ENCODE peak calls at places on chromosomes 12 and 14, in nine cellular contexts. R, K, M, E, A, T, J, W and F are unnamed samples.

GRCh38 chr14:24064091-24064795 is 7.1 kb upstream of the CPNE6 start:
- DNase-seq in J (no peak), M (no peak), W (no peak), E (no peak), R (no peak), K (no peak), A (no peak), T (no peak), F (no peak)

GRCh38 chr14:95526483-95527391 is 8.1 kb upstream of the GLRX5 start:
- DNase-seq in J (no peak), K (no peak), M (no peak), A (peak; percentile 51), W (no peak), E (no peak), R (no peak), T (no peak), F (no peak)

GRCh38 chr12:98084950-98085349 is 430.4 kb upstream of the TMPO start:
- DNase-seq in K (no peak), R (no peak), M (no peak), E (no peak), A (no peak), J (no peak), T (no peak), W (no peak), F (no peak)

GRCh38 chr14:77470192-77470870 is 12.4 kb downstream of the AHSA1 start:
- DNase-seq in R (no peak), K (no peak), M (no peak), T (no peak), W (no peak), E (no peak), A (no peak), J (no peak), F (no peak)

GRCh38 chr12:52210925-52211650 is 19.3 kb upstream of the KRT80 start:
- DNase-seq in R (no peak), M (no peak), W (no peak), J (no peak), E (no peak), T (no peak), A (no peak), K (no peak), F (no peak)

GRCh38 chr12:119158004-119158776 is 20.5 kb upstream of the HSPB8 start:
- DNase-seq in E (no peak), W (no peak), A (no peak), M (peak; percentile 83), T (no peak), J (no peak), K (no peak), R (no peak), F (no peak)

GRCh38 chr14:90419200-90419599 is 22.4 kb downstream of the CALM1 start:
- DNase-seq in T (peak; percentile 91), K (peak; percentile 92), A (peak; percentile 97), M (peak; percentile 96), J (peak; percentile 100), R (peak; percentile 74), E (peak; percentile 66), W (no peak), F (peak; percentile 89)

GRCh38 chr14:60618200-60618599 is 31.1 kb downstream of the SIX1 start:
- DNase-seq in W (no peak), T (no peak), K (no peak), R (peak; percentile 51), J (no peak), A (no peak), M (no peak), E (no peak), F (no peak)

GRCh38 chr12:131862994-131863710 is 31.3 kb upstream of the ULK1 start:
- DNase-seq in J (no peak), E (no peak), A (peak; percentile 26), T (no peak), W (no peak), M (no peak), K (no peak), R (no peak), F (no peak)

GRCh38 chr14:73741386-73741875 is 27.2 kb upstream of the PNMA1 start:
- DNase-seq in A (peak; percentile 80), W (peak; percentile 80), K (peak; percentile 55), T (no peak), E (peak; percentile 74), R (peak; percentile 79), J (peak; percentile 80), M (peak; percentile 88), F (peak; percentile 83)

GRCh38 chr14:29710015-29710414 is 217.6 kb downstream of the PRKD1 start:
- DNase-seq in E (no peak), K (no peak), W (no peak), J (peak; percentile 22), T (peak; percentile 3), A (no peak), R (no peak), M (no peak), F (peak; percentile 2)

GRCh38 chr12:2017724-2018337 is 13.6 kb upstream of the DCP1B start:
- DNase-seq in W (no peak), E (no peak), A (peak; percentile 11), J (no peak), T (peak; percentile 12), R (no peak), M (no peak), K (no peak), F (no peak)

GRCh38 chr14:89625988-89626806 is 209.2 kb upstream of the FOXN3 start:
- DNase-seq in M (no peak), W (no peak), R (no peak), J (no peak), T (no peak), A (no peak), K (no peak), E (no peak), F (no peak)

DNA sequence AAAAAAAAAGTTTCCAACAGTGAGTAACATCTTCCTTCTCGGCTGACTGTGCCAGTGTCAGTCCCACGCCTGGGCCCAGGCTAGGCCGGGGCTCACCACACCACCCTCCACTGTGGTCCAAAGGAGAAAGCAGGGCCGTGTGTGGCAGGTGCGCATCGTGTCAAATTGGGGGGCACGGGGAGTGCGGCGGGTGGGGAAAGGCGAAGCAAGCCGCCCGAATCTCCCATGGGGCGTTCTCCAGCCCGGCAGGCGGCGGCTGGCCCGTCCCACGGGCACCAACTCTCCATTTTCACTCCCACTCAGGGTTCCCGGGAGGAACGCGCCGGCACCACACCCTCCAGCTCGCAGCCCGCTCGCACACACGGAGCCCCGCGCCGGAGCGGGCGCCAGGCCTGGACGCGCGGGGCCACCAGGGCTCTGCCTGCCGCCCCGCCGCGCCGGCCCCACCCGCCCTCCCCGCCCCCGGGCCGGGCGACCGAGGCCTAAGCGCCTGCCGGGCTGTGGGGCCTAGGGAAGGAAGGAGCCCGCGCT is 599 bp downstream of the EEA1 start:
- DNase-seq in A (peak; percentile 27), T (peak; percentile 19), J (peak; percentile 15), E (peak; percentile 38), R (no peak), K (peak; percentile 28), W (peak; percentile 21), M (peak; percentile 66), F (no peak)
- TF ChIP-seq CTCF in A (no peak), T (no peak), J (no peak), E (no peak), R (no peak), K (no peak), W (no peak), M (no peak), F (no peak)

GRCh38 chr14:44149597-44149996 is 357.5 kb downstream of the FSCB start:
- DNase-seq in R (no peak), A (no peak), M (no peak), E (no peak), W (no peak), T (no peak), K (no peak), J (peak; percentile 66), F (peak; percentile 1)
- TF ChIP-seq CTCF in R (no peak), A (peak; percentile 41), M (no peak), E (no peak), W (peak; percentile 33), T (no peak), K (peak; percentile 58), J (peak; percentile 76), F (no peak)

DNA sequence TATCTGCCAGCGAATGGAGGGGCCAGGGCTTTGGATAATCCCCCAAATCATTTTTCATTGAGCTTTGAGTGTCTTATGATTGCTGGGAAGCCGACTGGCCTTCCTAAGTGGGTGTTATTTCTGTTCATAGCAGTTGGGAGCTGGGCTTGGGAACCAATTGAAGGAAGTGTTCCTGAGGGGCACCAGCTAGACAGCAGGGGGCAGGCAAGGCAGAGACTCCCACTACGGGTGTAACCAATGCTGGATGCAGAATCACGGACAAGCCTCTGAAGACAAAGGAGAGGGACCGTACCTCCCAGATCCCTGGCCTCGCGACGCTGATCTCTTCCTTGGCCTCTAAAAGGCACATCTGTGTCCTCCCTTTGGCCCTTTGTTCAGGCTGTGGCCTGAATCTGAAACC is 149.0 kb upstream of the PRMT8 start:
- DNase-seq in E (no peak), T (peak; percentile 26), A (peak; percentile 11), M (no peak), R (peak; percentile 29), K (peak; percentile 23), W (peak; percentile 50), J (peak; percentile 23), F (peak; percentile 30)
- TF ChIP-seq CTCF in E (no peak), T (peak; percentile 53), A (peak; percentile 57), M (peak; percentile 17), R (no peak), K (peak; percentile 78), W (no peak), J (peak; percentile 41), F (no peak)

GRCh38 chr12:46351861-46352595 is 20.5 kb downstream of the SLC38A2 start:
- DNase-seq in E (no peak), M (no peak), T (peak; percentile 94), J (no peak), R (no peak), A (no peak), K (no peak), W (no peak), F (no peak)

GRCh38 chr12:46356655-46357437 is 15.7 kb downstream of the SLC38A2 start:
- DNase-seq in R (no peak), E (no peak), A (peak; percentile 55), T (no peak), K (peak; percentile 39), J (peak; percentile 24), W (no peak), M (no peak), F (no peak)

GRCh38 chr12:46354799-46355194 is 17.8 kb downstream of the SLC38A2 start:
- DNase-seq in R (no peak), J (no peak), W (no peak), T (no peak), A (no peak), E (no peak), M (no peak), K (no peak), F (no peak)

GRCh38 chr12:46351138-46351537 is 21.4 kb downstream of the SLC38A2 start:
- DNase-seq in W (no peak), A (no peak), E (no peak), T (no peak), K (no peak), M (no peak), J (no peak), R (no peak), F (no peak)

DNA sequence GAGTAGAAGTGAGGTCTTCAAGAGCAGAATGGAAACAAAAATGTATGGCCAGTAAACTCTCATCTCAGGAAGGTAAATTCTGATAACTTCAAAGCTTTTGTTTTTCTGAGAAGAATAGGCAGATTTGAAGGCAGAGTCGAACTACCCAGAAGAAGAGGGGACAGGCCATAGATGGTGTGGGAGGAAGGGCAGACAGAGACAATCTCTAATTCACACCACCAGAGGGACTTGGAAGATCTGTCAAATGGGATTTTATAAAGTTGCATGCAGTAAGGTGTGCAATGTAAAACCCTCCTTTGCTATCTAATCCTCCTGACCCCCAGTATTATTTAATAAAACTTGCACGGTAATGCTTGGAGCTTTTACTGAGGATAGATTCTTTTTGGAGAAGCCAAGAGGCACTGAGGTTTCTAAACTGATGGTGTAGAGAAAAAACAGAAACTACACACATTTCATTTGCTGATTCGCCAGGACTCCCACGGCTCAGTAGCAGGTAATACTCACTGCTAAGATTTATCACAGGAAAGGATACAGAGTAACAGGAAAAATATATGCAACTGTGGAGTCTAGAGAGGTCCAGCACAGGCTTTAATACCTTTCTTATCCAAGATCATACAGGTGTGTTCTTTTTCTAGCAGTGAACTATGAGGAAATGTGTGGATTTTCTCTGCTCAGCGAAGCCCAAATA is 18.3 kb downstream of the SLC38A2 start:
- DNase-seq in K (no peak), W (peak; percentile 10), R (no peak), M (no peak), E (no peak), T (no peak), A (no peak), J (no peak), F (no peak)
- TF ChIP-seq CTCF in K (peak; percentile 34), W (no peak), R (no peak), M (no peak), E (no peak), T (peak; percentile 24), A (no peak), J (peak; percentile 29), F (no peak)